ENCODE peak calls at places on chromosome 14, in eight cellular contexts. G is neural crest cell, O is SK-N-SH, S is GM12878, K is type B pancreatic cell, V is choroid plexus epithelial cell, Q is mesothelial cell of epicardium, L is suprapubic skin. H is an unnamed sample.

GRCh38 chr14:83342590-83342989 is 1808.9 kb upstream of the SEL1L start:
- DNase-seq in O (no peak), G (no peak), S (no peak), V (no peak), L (no peak), Q (no peak), K (no peak), H (no peak)

GRCh38 chr14:61227893-61228591 is 53.1 kb downstream of the TMEM30B start:
- DNase-seq in S (no peak), G (no peak), K (no peak), L (no peak), V (no peak), Q (no peak), O (no peak), H (no peak)

GRCh38 chr14:45651906-45652305 is 398.9 kb upstream of the MIS18BP1 start:
- DNase-seq in Q (no peak), O (no peak), K (no peak), G (no peak), S (no peak), V (peak; percentile 17), L (no peak), H (no peak)

GRCh38 chr14:91367173-91368171 is 50.1 kb downstream of the CCDC88C start:
- DNase-seq in S (peak; percentile 82), O (no peak), L (no peak), V (peak; percentile 35), Q (no peak), K (no peak), G (no peak), H (peak; percentile 82)

GRCh38 chr14:98184467-98184866 is 1087.5 kb downstream of the BCL11B start:
- DNase-seq in K (no peak), O (no peak), G (no peak), Q (no peak), V (no peak), L (no peak), S (no peak), H (no peak)

GRCh38 chr14:106619618-106620017 is 1093.2 kb downstream of the TMEM121 start:
- DNase-seq in S (no peak), K (no peak), L (no peak), O (no peak), G (no peak), Q (no peak), V (no peak), H (no peak)

GRCh38 chr14:83988274-83988673 is 1541.7 kb upstream of the FLRT2 start:
- DNase-seq in L (no peak), V (peak; percentile 84), Q (no peak), O (no peak), K (no peak), G (no peak), S (no peak), H (no peak)

GRCh38 chr14:35879141-35879648 is 53.1 kb downstream of the BRMS1L start:
- DNase-seq in Q (no peak), K (no peak), G (no peak), S (no peak), V (peak; percentile 71), L (no peak), O (no peak), H (no peak)

GRCh38 chr14:32197919-32198318 is 3.9 kb upstream of the RNU6-7 start:
- DNase-seq in O (no peak), K (no peak), V (no peak), Q (no peak), L (no peak), G (no peak), S (no peak), H (peak; percentile 26)

GRCh38 chr14:99249389-99249788 is 22.6 kb downstream of the BCL11B start:
- DNase-seq in L (no peak), G (no peak), Q (no peak), S (no peak), O (no peak), V (no peak), K (no peak), H (peak; percentile 61)

GRCh38 chr14:73325630-73326299 is 88.5 kb downstream of the PAPLN start:
- DNase-seq in Q (no peak), O (no peak), L (no peak), V (no peak), S (no peak), G (no peak), K (no peak), H (no peak)

GRCh38 chr14:68027276-68027675 is 207.7 kb downstream of the RAD51B start:
- DNase-seq in G (no peak), Q (no peak), S (no peak), L (no peak), O (no peak), V (peak; percentile 73), K (no peak), H (no peak)

GRCh38 chr14:67453575-67454300 is 34.8 kb downstream of the TMEM229B start:
- DNase-seq in O (no peak), G (no peak), V (no peak), S (no peak), L (no peak), Q (no peak), K (no peak), H (no peak)

GRCh38 chr14:104593241-104593701 is 11.3 kb downstream of the TMEM179 start:
- DNase-seq in K (no peak), O (peak; percentile 59), S (no peak), Q (no peak), L (no peak), G (no peak), V (no peak), H (no peak)
- TF ChIP-seq CTCF in K (no peak), O (no peak), S (no peak), Q (no peak), L (no peak), G (no peak), V (no peak), H (no peak)

GRCh38 chr14:79649856-79650255 is 561.4 kb downstream of the DIO2 start:
- DNase-seq in O (no peak), G (no peak), Q (no peak), L (no peak), V (no peak), K (no peak), S (no peak), H (no peak)
- TF ChIP-seq CTCF in O (no peak), G (no peak), Q (no peak), L (no peak), V (no peak), K (no peak), S (no peak), H (no peak)

GRCh38 chr14:81221579-81222102 is 882 bp upstream of the GTF2A1 start:
- DNase-seq in L (no peak), S (no peak), K (no peak), G (no peak), O (no peak), Q (no peak), V (peak; percentile 38), H (no peak)

GRCh38 chr14:81220488-81220766 is 332 bp downstream of the GTF2A1 start:
- DNase-seq in S (no peak), V (no peak), K (no peak), G (no peak), O (no peak), L (no peak), Q (no peak), H (no peak)

GRCh38 chr14:81222694-81223093 is 1.9 kb upstream of the GTF2A1 start:
- DNase-seq in S (no peak), Q (no peak), O (no peak), G (no peak), K (no peak), V (no peak), L (no peak), H (no peak)

GRCh38 chr14:81220767-81221578 is at the start of gene GTF2A1:
- DNase-seq in O (peak; percentile 95), K (peak; percentile 98), G (peak; percentile 93), S (peak; percentile 82), L (peak; percentile 97), V (peak; percentile 97), Q (peak; percentile 96), H (peak; percentile 93)

DNA sequence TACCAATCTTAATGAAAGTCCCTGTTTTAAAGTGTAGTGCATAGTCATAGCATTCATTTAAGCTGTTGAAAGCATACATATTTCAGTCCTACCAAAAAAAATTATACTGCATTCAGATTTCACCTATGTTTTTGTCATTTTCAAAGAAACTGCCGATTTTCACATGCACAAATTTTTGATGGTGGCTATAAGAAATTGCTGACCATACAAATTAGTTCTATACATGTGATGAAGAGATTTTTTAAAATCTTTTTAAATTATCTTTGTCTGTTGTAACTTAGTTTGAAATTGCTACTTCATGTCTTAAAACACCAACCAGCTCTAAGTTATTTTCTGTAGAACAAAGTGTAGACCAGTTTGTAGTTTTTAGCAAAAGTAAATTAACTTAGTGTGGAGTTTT is 3.5 kb upstream of the GTF2A1 start:
- DNase-seq in Q (no peak), S (no peak), K (no peak), G (no peak), V (no peak), O (no peak), L (no peak), H (no peak)
- TF ChIP-seq CTCF in Q (no peak), S (no peak), K (no peak), G (no peak), V (no peak), O (no peak), L (no peak), H (no peak)

DNA sequence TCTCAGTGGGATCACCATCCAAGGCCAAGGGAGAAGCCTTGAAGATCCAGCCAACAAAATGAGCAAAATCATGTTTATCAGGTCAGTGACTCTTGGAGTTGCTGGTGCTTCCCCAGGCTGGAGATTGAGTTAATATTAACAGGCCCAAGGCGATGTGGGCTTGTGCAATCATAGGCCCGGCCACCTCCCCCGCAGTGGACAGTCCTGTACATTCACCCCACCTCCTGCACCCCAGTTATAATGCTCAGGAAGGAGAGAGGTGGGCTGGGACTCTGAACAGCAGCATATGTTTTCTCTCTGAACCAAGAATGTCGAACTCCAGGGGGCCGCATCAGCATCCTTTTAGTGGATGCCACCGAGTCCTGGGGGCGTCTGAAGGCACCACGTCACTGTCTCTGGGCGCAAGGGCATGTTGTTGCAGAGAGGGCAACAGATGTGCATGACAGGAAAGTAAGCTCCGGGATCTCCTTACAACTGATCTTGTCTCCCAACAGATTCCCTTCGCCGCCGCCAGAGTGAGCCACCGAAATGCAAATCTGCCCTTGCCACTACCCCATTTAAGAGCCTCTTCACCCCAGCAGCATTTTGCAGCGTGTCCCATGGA is 32.2 kb upstream of the SERPINA6 start:
- DNase-seq in L (peak; percentile 83), G (peak; percentile 20), K (no peak), S (no peak), V (peak; percentile 82), Q (peak; percentile 42), O (no peak), H (peak; percentile 35)
- TF ChIP-seq CTCF in L (no peak), G (peak; percentile 55), K (peak; percentile 64), S (peak; percentile 40), V (peak; percentile 76), Q (no peak), O (peak; percentile 60), H (no peak)